ENCODE peak calls at places on chromosomes 1 and 21, in four cellular contexts. X is lung, G is psoas muscle, M is cardiac fibroblast. R is an unnamed sample.

GRCh38 chr1:47434051-47434842 is 3.6 kb upstream of the FOXD2 start:
- DNase-seq in G (peak; percentile 70), M (peak; percentile 53), X (peak; percentile 56), R (peak; percentile 72)

GRCh38 chr1:79745928-79746327 is 739.4 kb upstream of the ADGRL4 start:
- DNase-seq in G (no peak), M (peak; percentile 27), X (no peak), R (peak; percentile 73)

GRCh38 chr1:19055001-19055400 is 98.5 kb upstream of the IFFO2 start:
- DNase-seq in X (no peak), M (no peak), G (no peak), R (no peak)

GRCh38 chr1:78645728-78646127 is 3.9 kb upstream of the IFI44 start:
- DNase-seq in G (no peak), X (no peak), M (peak; percentile 45), R (no peak)

GRCh38 chr1:48697066-48697707 is 79.5 kb downstream of the BEND5 start:
- DNase-seq in G (peak; percentile 72), X (peak; percentile 58), M (peak; percentile 32), R (peak; percentile 2)

GRCh38 chr21:20971296-20971921 is 26.8 kb upstream of the NCAM2 start:
- DNase-seq in M (peak; percentile 71), X (no peak), G (peak; percentile 56), R (peak; percentile 60)

GRCh38 chr1:227213426-227213825 is 104.9 kb downstream of the CDC42BPA start:
- DNase-seq in G (no peak), M (no peak), X (no peak), R (peak; percentile 23)

GRCh38 chr1:109959974-109960744 is 24.4 kb upstream of the AHCYL1 start:
- DNase-seq in M (peak; percentile 89), X (no peak), G (no peak), R (peak; percentile 82)

GRCh38 chr1:23422313-23422877 is 2.2 kb downstream of the TCEA3 start:
- DNase-seq in G (peak; percentile 80), X (peak; percentile 63), M (peak; percentile 68), R (no peak)

GRCh38 chr1:78370779-78371482 is 119.8 kb upstream of the PTGFR start:
- DNase-seq in X (no peak), G (no peak), M (peak; percentile 92), R (no peak)

GRCh38 chr1:21966247-21967000 is 10.4 kb upstream of the CELA3B start:
- DNase-seq in G (peak; percentile 25), M (peak; percentile 78), X (no peak), R (no peak)

GRCh38 chr1:13702425-13703127 is 2.6 kb downstream of the PRDM2 start:
- DNase-seq in X (no peak), G (no peak), M (no peak), R (no peak)

GRCh38 chr21:42621166-42621827 is 32.1 kb upstream of the PDE9A start:
- DNase-seq in M (no peak), X (no peak), G (no peak), R (no peak)

GRCh38 chr1:36083219-36083618 is 675 bp upstream of the TEKT2 start:
- DNase-seq in M (no peak), G (no peak), X (no peak), R (no peak)

GRCh38 chr1:90948301-90948700 is 73.5 kb downstream of the ZNF644 start:
- DNase-seq in M (no peak), X (no peak), G (no peak), R (no peak)

GRCh38 chr1:203462878-203463277 is 12.7 kb upstream of the PRELP start:
- DNase-seq in G (peak; percentile 69), X (peak; percentile 76), M (peak; percentile 86), R (no peak)

GRCh38 chr1:186187601-186188000 is 187.5 kb downstream of the TPR start:
- DNase-seq in M (peak; percentile 55), X (no peak), G (no peak), R (no peak)

GRCh38 chr1:29706936-29707335 is 470.6 kb downstream of the PTPRU start:
- DNase-seq in X (no peak), M (peak; percentile 45), G (peak; percentile 34), R (no peak)

GRCh38 chr1:209421186-209421585 is 162.3 kb upstream of the CAMK1G start:
- DNase-seq in M (no peak), X (no peak), G (no peak), R (no peak)

GRCh38 chr1:27664291-27664690 is 7.7 kb downstream of the IFI6 start:
- DNase-seq in X (no peak), M (peak; percentile 51), G (peak; percentile 64), R (no peak)

GRCh38 chr21:44713130-44713529 is 1.8 kb upstream of the TSPEAR start:
- DNase-seq in X (no peak), G (peak; percentile 30), M (no peak), R (no peak)

GRCh38 chr1:190098756-190099155 is 378.9 kb downstream of the BRINP3 start:
- DNase-seq in X (no peak), G (no peak), M (no peak), R (no peak)

GRCh38 chr1:170198090-170198489 is 52.3 kb downstream of the NTMT2 start:
- DNase-seq in G (no peak), M (no peak), X (no peak), R (no peak)

GRCh38 chr1:228087771-228088251 is 5.3 kb downstream of the ARF1 start:
- DNase-seq in X (no peak), G (peak; percentile 53), M (peak; percentile 90), R (no peak)

GRCh38 chr1:66370462-66370907 is 163.5 kb upstream of the SGIP1 start:
- DNase-seq in X (no peak), G (no peak), M (no peak), R (no peak)

GRCh38 chr1:71196685-71197084 is 115.8 kb upstream of the ZRANB2 start:
- DNase-seq in X (no peak), G (no peak), M (peak; percentile 57), R (peak; percentile 30)

GRCh38 chr1:23533288-23534130 is 2.5 kb upstream of the E2F2 start:
- DNase-seq in G (no peak), M (no peak), X (no peak), R (no peak)

GRCh38 chr1:40911105-40911504 is 48.9 kb upstream of the CITED4 start:
- DNase-seq in X (no peak), G (no peak), M (no peak), R (no peak)

GRCh38 chr1:230205719-230206198 is 138.7 kb downstream of the GALNT2 start:
- DNase-seq in X (peak; percentile 44), G (no peak), M (peak; percentile 60), R (no peak)

GRCh38 chr1:150161747-150162581 is 12.2 kb downstream of the PLEKHO1 start:
- DNase-seq in G (no peak), M (peak; percentile 52), X (no peak), R (no peak)
- TF ChIP-seq CTCF in G (no peak), M (no peak), X (no peak), R (no peak)

GRCh38 chr1:37755951-37756350 is 9.0 kb downstream of the EPHA10 start:
- DNase-seq in M (no peak), G (no peak), X (no peak), R (no peak)

GRCh38 chr1:37752583-37753471 is 12.1 kb downstream of the EPHA10 start:
- DNase-seq in M (no peak), X (no peak), G (no peak), R (no peak)

GRCh38 chr1:37752213-37752582 is 12.7 kb downstream of the EPHA10 start:
- DNase-seq in M (no peak), X (no peak), G (no peak), R (no peak)

GRCh38 chr1:37755290-37755689 is 9.6 kb downstream of the EPHA10 start:
- DNase-seq in M (no peak), X (no peak), G (no peak), R (no peak)

GRCh38 chr1:37753473-37754321 is 11.2 kb downstream of the EPHA10 start:
- DNase-seq in M (no peak), X (no peak), G (no peak), R (no peak)
- H3K4me3 ChIP-seq in M (no peak overlapping the region), X (no peak overlapping the region), G (no peak overlapping the region), R (peak overlapping the region; percentile 43)

GRCh38 chr1:56898005-56898373 is 43.4 kb downstream of the C8A start:
- DNase-seq in X (no peak), G (no peak), M (no peak), R (no peak)
- TF ChIP-seq CTCF in X (no peak), G (no peak), M (no peak), R (no peak)

DNA sequence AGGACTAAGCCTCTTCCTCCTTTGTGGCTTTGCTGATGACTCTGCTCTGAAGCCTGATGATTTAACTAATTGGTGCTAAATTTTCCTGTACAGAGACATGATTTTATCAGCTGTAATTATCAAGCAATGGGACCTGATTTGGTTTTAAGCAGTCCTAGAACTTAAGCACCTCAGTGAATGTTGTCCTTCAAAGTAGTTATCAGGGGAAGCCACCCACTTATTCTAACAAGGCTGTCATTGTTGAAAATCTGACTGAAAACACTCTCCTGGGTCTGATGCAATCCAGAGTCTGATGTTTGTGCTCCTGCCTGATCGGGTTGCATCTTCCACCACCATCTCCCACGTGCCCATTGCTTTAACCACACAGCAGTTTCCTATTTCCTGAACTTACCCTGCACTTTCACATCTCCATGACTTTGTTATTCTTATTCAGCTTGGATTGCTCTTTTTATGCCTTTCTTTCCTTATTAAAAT is 54.8 kb downstream of the S1PR1 start:
- DNase-seq in M (peak; percentile 71), G (no peak), X (no peak), R (no peak)
- H3K4me3 ChIP-seq in M (no peak overlapping the region), G (no peak overlapping the region), X (no peak overlapping the region), R (no peak overlapping the region)

GRCh38 chr1:174413632-174414031 is 34.1 kb upstream of the GPR52 start:
- DNase-seq in G (no peak), M (peak; percentile 55), X (no peak), R (no peak)
- TF ChIP-seq CTCF in G (no peak), M (peak; percentile 65), X (no peak), R (peak; percentile 50)

DNA sequence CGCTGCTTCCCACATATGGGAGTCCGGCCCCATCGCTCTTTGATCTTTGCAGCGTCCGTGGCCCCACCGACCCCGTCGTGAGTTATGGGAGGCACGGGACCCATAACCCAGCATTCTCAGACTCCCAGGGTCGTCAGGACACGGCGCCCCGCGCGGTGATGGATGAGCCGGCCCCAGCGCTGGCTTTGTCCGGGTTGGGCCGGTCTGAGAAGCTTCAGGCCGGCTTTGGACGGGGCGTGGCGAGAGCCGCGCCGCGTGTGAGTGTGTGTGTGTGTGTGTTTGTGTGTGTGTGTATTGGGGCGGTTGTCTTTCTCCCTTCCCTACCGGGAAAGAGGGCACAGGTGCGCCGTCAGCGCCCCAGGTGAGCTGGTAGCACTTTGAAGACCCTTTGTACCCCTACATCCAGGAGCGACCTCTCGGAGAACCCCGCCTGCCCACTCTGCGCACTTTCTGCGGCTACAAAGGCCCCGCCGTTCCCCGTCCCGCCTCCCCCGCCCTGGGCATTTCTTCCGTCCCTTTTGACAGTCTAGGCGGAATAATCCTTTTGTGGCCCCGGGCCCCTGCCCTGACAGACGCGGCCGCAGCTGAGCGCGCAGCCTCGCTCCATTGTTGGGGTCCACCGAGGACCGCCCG is 725 bp upstream of the DRAXIN start:
- DNase-seq in G (no peak), M (no peak), X (no peak), R (no peak)
- H3K4me3 ChIP-seq in G (peak overlapping the region; percentile 55), M (no peak overlapping the region), X (no peak overlapping the region), R (peak overlapping the region; percentile 39)

GRCh38 chr1:3477241-3478109 is 23.0 kb downstream of the ARHGEF16 start:
- DNase-seq in G (no peak), X (no peak), M (no peak), R (no peak)

GRCh38 chr1:3474421-3474820 is 20.0 kb downstream of the ARHGEF16 start:
- DNase-seq in G (no peak), X (no peak), M (no peak), R (no peak)

GRCh38 chr1:3475839-3476573 is 21.5 kb downstream of the ARHGEF16 start:
- DNase-seq in M (no peak), X (no peak), G (no peak), R (no peak)

GRCh38 chr1:3478187-3478586 is 23.7 kb downstream of the ARHGEF16 start:
- DNase-seq in X (no peak), M (no peak), G (no peak), R (no peak)

GRCh38 chr1:3476666-3477065 is 22.2 kb downstream of the ARHGEF16 start:
- DNase-seq in G (no peak), X (no peak), M (no peak), R (no peak)
- TF ChIP-seq CTCF in G (no peak), X (no peak), M (no peak), R (no peak)